ENCODE peak calls at places on chromosomes 11 and 22, in six cellular contexts. D is brain microvascular endothelial cell, V is fibroblast of lung, F is H1, Z is cardiac muscle cell, R is ascending aorta. Q is an unnamed sample.

GRCh38 chr22:22407061-22407460 is 101.5 kb downstream of the ZNF280B start:
- DNase-seq in D (no peak), V (no peak), F (no peak), Z (no peak), R (no peak), Q (no peak)

GRCh38 chr11:94958118-94958517 is 15.2 kb downstream of the CWC15 start:
- DNase-seq in D (peak), V (peak), F (no peak), Z (no peak), R (no peak), Q (no peak)

GRCh38 chr11:105219670-105220069 is 80.1 kb upstream of the CARD18 start:
- DNase-seq in D (no peak), V (no peak), F (no peak), Z (no peak), R (no peak), Q (no peak)

GRCh38 chr22:25143161-25144076 is 56.2 kb upstream of the CRYBB3 start:
- DNase-seq in D (no peak), V (no peak), F (no peak), Z (no peak), R (no peak), Q (no peak)

GRCh38 chr11:64809781-64810241 is 540 bp downstream of the MEN1 start:
- DNase-seq in D (no peak), V (no peak), F (no peak), Z (peak), R (no peak), Q (no peak)

GRCh38 chr11:17986007-17986710 is 26.7 kb downstream of the SERGEF start:
- DNase-seq in D (peak), V (peak), F (no peak), Z (no peak), R (peak), Q (no peak)

GRCh38 chr11:116730568-116730967 is 42.2 kb downstream of the BUD13 start:
- DNase-seq in D (no peak), V (peak), F (no peak), Z (no peak), R (peak), Q (peak)

GRCh38 chr11:103628121-103628520 is 408.3 kb upstream of the DDI1 start:
- DNase-seq in D (no peak), V (no peak), F (no peak), Z (no peak), R (no peak), Q (no peak)

GRCh38 chr22:25362215-25362882 is 142.9 kb downstream of the CRYBB2 start:
- DNase-seq in D (peak), V (peak), F (no peak), Z (peak), R (peak), Q (no peak)

GRCh38 chr11:113997473-113997872 is 22.6 kb downstream of the HTR3A start:
- DNase-seq in D (no peak), V (peak), F (no peak), Z (no peak), R (no peak), Q (no peak)

GRCh38 chr11:44633641-44634040 is 68.2 kb downstream of the CD82 start:
- DNase-seq in D (no peak), V (no peak), F (no peak), Z (peak), R (no peak), Q (no peak)

GRCh38 chr11:116931206-116931953 is 94.0 kb upstream of the APOA1 start:
- DNase-seq in D (no peak), V (peak), F (no peak), Z (no peak), R (peak), Q (no peak)

GRCh38 chr11:134037093-134037908 is 31.6 kb upstream of the JAM3 start:
- DNase-seq in D (peak), V (peak), F (no peak), Z (peak), R (peak), Q (no peak)

GRCh38 chr11:95335989-95336388 is 105.0 kb upstream of the SESN3 start:
- DNase-seq in D (no peak), V (no peak), F (no peak), Z (no peak), R (no peak), Q (no peak)

GRCh38 chr11:120917536-120918239 is 106.2 kb upstream of the TBCEL start:
- DNase-seq in D (no peak), V (no peak), F (no peak), Z (no peak), R (no peak), Q (no peak)

GRCh38 chr22:34105461-34106062 is 185.3 kb upstream of the LARGE1 start:
- DNase-seq in D (no peak), V (no peak), F (peak), Z (peak), R (peak), Q (no peak)

GRCh38 chr22:44587004-44587793 is 89.2 kb upstream of the RTL6 start:
- DNase-seq in D (no peak), V (no peak), F (no peak), Z (no peak), R (no peak), Q (peak)

GRCh38 chr22:20946991-20947390 is 20.1 kb upstream of the AIFM3 start:
- DNase-seq in D (no peak), V (no peak), F (no peak), Z (no peak), R (no peak), Q (no peak)

GRCh38 chr22:35212020-35212419 is 45.3 kb upstream of the HMGXB4 start:
- DNase-seq in D (peak), V (no peak), F (no peak), Z (no peak), R (no peak), Q (no peak)

GRCh38 chr11:2380807-2381350 is 3.8 kb downstream of the CD81 start:
- DNase-seq in D (no peak), V (peak), F (no peak), Z (no peak), R (peak), Q (peak)

GRCh38 chr22:28560005-28560742 is 119.5 kb downstream of the TTC28 start:
- DNase-seq in D (peak), V (peak), F (no peak), Z (no peak), R (no peak), Q (no peak)

GRCh38 chr11:29842061-29842460 is 174.8 kb downstream of the KCNA4 start:
- DNase-seq in D (no peak), V (no peak), F (no peak), Z (no peak), R (no peak), Q (no peak)

GRCh38 chr11:119483341-119483880 is 60.4 kb upstream of the THY1 start:
- DNase-seq in D (no peak), V (no peak), F (no peak), Z (no peak), R (peak), Q (peak)

GRCh38 chr11:64447717-64448598 is 89.0 kb downstream of the RPS6KA4 start:
- DNase-seq in D (peak), V (peak), F (no peak), Z (no peak), R (peak), Q (no peak)

GRCh38 chr11:89293966-89294679 is 116.4 kb downstream of the TYR start:
- DNase-seq in D (peak), V (peak), F (peak), Z (peak), R (no peak), Q (no peak)

GRCh38 chr11:1881442-1882264 is 10.0 kb downstream of the PRR33 start:
- DNase-seq in D (no peak), V (no peak), F (no peak), Z (no peak), R (no peak), Q (peak)

GRCh38 chr11:124657922-124658321 is 15.6 kb downstream of the SIAE start:
- DNase-seq in D (no peak), V (peak), F (no peak), Z (no peak), R (no peak), Q (no peak)
- H3K4me3 ChIP-seq in D (no peak), V (no peak), F (no peak), Z (no peak), R (no peak), Q (no peak)

DNA sequence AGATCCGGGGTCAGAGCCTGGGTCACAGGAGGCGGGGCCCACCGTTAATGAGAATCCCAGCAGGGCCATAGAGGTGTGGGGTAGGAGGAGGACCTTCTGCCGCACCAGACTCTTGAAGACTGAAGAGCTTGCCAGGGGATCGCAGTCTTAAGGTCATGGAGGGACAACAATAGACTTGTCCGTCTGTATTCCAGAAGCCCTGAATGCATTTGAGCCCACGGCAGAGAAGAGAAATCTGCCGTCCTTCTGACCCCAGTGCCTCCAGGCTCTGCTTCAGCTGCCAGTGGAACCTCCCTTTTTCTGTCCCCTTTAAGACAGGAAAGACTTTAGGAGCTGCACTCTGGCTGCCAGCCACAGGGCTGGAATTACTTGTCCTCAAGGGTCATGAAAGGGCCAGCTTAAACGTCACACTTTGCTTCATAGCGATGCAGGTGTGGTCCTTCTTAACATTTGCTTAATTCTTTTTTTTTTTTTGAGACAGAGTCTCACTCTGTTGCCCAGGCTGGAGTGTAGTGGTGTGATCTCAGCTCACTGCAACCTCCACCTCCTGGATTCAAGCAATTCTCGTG is 15.5 kb upstream of the ST3GAL4 start:
- DNase-seq in D (no peak), V (peak), F (no peak), Z (peak), R (peak), Q (no peak)
- H3K27ac ChIP-seq in D (no peak), V (no peak), F (no peak), Z (no peak), R (no peak), Q (no peak)

DNA sequence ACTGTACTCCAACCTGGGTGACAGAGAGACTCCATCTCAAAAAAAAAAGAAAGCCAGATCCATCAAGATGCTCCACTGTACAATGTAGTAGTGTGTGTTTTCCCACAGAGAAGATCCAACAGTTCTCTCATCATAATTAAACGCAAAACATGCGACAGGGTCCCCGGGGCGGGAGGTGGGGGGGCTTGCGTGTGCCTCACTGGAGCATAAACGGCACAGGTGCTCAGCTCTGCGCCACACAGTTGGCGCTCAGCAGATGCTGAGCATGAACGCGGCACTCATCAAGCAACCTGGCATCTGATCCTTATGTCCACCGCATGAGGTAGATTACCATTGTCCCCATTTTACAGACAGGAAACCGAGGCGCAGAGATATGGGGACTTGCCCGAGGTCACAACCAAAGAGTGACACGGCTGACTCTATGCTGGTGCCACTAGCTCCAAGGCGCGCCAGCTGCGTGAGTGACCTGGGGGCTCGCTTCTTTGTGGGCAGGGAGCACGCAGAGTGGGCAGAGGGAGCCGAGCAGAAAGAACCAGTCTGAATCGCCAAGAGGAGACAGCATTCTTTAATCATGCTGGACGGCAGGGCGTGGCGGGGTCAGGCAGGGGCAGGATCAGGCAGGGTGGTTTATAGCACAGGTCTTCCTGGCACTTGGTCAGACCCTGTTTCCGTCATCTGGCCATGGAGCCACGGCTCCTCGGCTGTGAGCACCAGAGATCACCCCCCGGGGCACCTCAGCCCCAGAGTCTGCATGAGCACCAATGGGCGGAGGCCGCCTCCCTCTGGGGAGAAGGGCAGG is 8.2 kb downstream of the C1QTNF6 start:
- DNase-seq in D (no peak), V (no peak), F (no peak), Z (no peak), R (no peak), Q (no peak)
- H3K4me3 ChIP-seq in D (no peak), V (no peak), F (no peak), Z (no peak), R (no peak), Q (no peak)

DNA sequence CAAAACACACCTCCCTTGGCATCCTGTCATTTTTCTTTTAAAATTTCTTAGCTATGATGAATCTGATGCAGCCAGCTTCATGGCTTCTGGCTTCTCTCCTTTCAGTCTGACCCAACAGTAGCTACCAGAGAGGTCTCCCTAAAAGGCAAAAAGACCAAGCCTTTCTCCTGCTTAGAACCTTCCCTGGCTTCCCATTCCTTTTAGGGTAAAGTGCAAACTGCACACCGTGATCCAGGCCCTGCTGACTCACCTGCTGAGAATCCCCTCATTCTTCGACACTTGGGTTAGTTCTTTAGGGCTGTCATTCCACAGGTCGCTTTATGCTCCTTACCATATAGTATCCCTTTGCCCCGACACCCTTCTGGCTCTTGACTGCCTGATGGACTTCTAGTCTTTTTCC is 362.4 kb downstream of the MIAT start:
- DNase-seq in D (no peak), V (no peak), F (peak), Z (no peak), R (peak), Q (no peak)
- H3K27ac ChIP-seq in D (no peak), V (no peak), F (no peak), Z (no peak), R (peak), Q (peak)

GRCh38 chr22:50612168-50612714 is 11.6 kb downstream of the MAPK8IP2 start:
- DNase-seq in D (no peak), V (no peak), F (no peak), Z (no peak), R (no peak), Q (no peak)

GRCh38 chr22:50613291-50613981 is 12.8 kb downstream of the MAPK8IP2 start:
- DNase-seq in D (no peak), V (peak), F (no peak), Z (peak), R (no peak), Q (no peak)

GRCh38 chr22:50611341-50612060 is 10.9 kb downstream of the MAPK8IP2 start:
- DNase-seq in D (no peak), V (no peak), F (no peak), Z (no peak), R (no peak), Q (no peak)

GRCh38 chr22:50610581-50610980 is 10.0 kb downstream of the MAPK8IP2 start:
- DNase-seq in D (no peak), V (no peak), F (no peak), Z (no peak), R (no peak), Q (no peak)

GRCh38 chr22:50612715-50613221 is 12.2 kb downstream of the MAPK8IP2 start:
- DNase-seq in D (no peak), V (no peak), F (no peak), Z (no peak), R (no peak), Q (no peak)
- H3K4me3 ChIP-seq in D (no peak), V (no peak), F (no peak), Z (no peak), R (no peak), Q (no peak)

GRCh38 chr11:62122076-62122475 is 1.7 kb upstream of the INCENP start:
- DNase-seq in D (no peak), V (no peak), F (no peak), Z (peak), R (no peak), Q (no peak)

GRCh38 chr11:62120466-62120865 is 3.3 kb upstream of the INCENP start:
- DNase-seq in D (no peak), V (no peak), F (no peak), Z (no peak), R (no peak), Q (peak)

GRCh38 chr11:62116458-62116857 is 7.4 kb upstream of the INCENP start:
- DNase-seq in D (no peak), V (no peak), F (no peak), Z (no peak), R (no peak), Q (no peak)

GRCh38 chr11:62120001-62120400 is 3.8 kb upstream of the INCENP start:
- DNase-seq in D (no peak), V (no peak), F (no peak), Z (no peak), R (no peak), Q (no peak)

DNA sequence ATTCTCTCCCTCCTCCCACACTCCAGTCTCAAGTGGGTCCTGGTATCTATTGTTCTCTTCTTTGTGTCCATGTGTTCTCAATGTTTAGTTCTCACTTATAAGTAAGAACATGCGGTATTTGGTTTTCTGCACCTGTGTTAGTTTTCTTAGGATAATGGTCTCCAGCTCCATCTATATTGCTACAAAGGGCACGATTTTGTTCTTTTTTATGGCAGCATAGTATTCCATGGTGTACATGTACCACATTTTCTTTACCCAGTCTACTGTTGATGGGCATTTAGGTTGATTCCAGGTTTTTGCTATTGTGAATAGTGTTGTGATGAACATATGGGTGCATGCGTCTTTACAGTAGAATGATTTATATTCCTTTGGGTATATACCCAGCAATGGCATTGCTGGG is 4.2 kb upstream of the INCENP start:
- DNase-seq in D (no peak), V (no peak), F (no peak), Z (no peak), R (no peak), Q (no peak)
- H3K27ac ChIP-seq in D (no peak), V (no peak), F (no peak), Z (no peak), R (no peak), Q (no peak)

GRCh38 chr22:42683599-42684283 is 34.5 kb upstream of the CYB5R3 start:
- DNase-seq in D (no peak), V (peak), F (no peak), Z (no peak), R (peak), Q (peak)

GRCh38 chr22:42680648-42681047 is 31.5 kb upstream of the CYB5R3 start:
- DNase-seq in D (peak), V (peak), F (no peak), Z (no peak), R (peak), Q (no peak)

GRCh38 chr22:42684462-42685195 is 35.4 kb upstream of the CYB5R3 start:
- DNase-seq in D (peak), V (peak), F (no peak), Z (no peak), R (no peak), Q (no peak)

GRCh38 chr22:42678894-42679293 is 29.7 kb upstream of the CYB5R3 start:
- DNase-seq in D (no peak), V (no peak), F (no peak), Z (no peak), R (no peak), Q (no peak)

DNA sequence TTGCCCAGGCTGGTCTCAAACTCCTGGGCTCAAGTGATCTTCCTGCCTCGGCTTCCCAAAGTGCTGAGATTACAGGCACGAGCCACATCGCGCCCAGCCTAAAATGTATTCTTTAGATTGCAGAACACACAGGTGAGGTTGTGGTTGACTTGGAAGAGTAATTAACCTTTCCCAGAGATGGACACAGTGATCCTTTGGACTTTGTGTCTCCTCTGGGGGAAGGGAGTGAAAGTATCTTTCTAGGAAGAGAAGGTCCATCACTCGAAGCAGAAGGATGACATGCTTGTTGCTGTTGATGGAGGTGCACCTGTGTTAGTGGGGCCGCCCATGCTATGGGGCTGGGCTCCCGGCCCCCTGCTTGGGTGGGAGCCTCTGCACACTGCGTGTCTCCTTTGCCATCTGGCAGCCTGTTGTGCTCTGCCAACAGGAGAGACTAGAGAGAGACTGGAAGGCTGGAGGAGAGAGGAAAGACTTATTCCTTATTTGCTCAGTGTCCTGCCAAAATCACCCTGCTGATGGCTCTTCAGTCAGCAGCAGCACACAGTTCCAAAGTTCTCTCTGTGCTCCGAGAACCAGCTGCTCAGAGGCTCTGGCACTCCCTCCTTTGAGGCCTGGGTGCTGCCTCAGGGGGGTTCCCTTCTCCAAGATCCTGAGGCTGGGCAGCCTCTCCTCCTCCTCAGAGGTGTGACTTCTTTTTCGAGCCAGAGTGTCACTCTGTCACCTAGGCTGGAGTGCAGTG is 33.1 kb upstream of the CYB5R3 start:
- DNase-seq in D (no peak), V (no peak), F (no peak), Z (no peak), R (no peak), Q (no peak)
- H3K4me3 ChIP-seq in D (no peak), V (no peak), F (no peak), Z (no peak), R (no peak), Q (no peak)

Q was measured in coronary artery.